ENCODE peak calls at places on chromosomes 5 and 9, in ten cellular contexts. M is prostate gland; F is left ventricle myocardium inferior; C is effector memory CD4-positive, alpha-beta T cell; E is heart right ventricle; A is neural progenitor cell; R is astrocyte; Y is A549; N is thoracic aorta; J is psoas muscle. O is an unnamed sample.

GRCh38 chr9:70255521-70255920 is 3.3 kb upstream of the SMC5 start:
- DNase-seq in M (no peak), F (no peak), C (no peak), E (no peak), A (no peak), R (peak; percentile 44), Y (no peak), N (no peak), J (no peak), O (no peak)

GRCh38 chr5:180605554-180606214 is 14.4 kb upstream of the SCGB3A1 start:
- DNase-seq in M (peak; percentile 61), F (no peak), C (no peak), E (peak; percentile 8), A (peak; percentile 63), R (peak; percentile 16), Y (peak; percentile 61), N (no peak), J (no peak), O (peak; percentile 57)

GRCh38 chr9:94860678-94861588 is 134.4 kb downstream of the AOPEP start:
- DNase-seq in M (no peak), F (no peak), C (peak; percentile 42), E (no peak), A (no peak), R (peak; percentile 100), Y (no peak), N (no peak), J (no peak), O (no peak)

GRCh38 chr9:108746864-108747263 is 108.9 kb downstream of the ACTL7B start:
- DNase-seq in M (no peak), F (no peak), C (no peak), E (no peak), A (no peak), R (peak; percentile 8), Y (no peak), N (no peak), J (no peak), O (no peak)

GRCh38 chr5:67996596-67996995 is 219.0 kb upstream of the PIK3R1 start:
- DNase-seq in M (no peak), F (no peak), C (no peak), E (no peak), A (no peak), R (peak; percentile 66), Y (no peak), N (no peak), J (no peak), O (no peak)

GRCh38 chr9:68897557-68898145 is 116.3 kb downstream of the PRKACG start:
- DNase-seq in M (no peak), F (no peak), C (no peak), E (no peak), A (peak; percentile 62), R (no peak), Y (no peak), N (no peak), J (no peak), O (no peak)

GRCh38 chr5:73564018-73564417 is 1.4 kb downstream of the ANKRA2 start:
- DNase-seq in M (no peak), F (no peak), C (no peak), E (no peak), A (no peak), R (no peak), Y (no peak), N (no peak), J (no peak), O (no peak)

GRCh38 chr5:57725628-57726504 is 243.3 kb upstream of the ACTBL2 start:
- DNase-seq in M (no peak), F (no peak), C (no peak), E (no peak), A (no peak), R (no peak), Y (no peak), N (no peak), J (no peak), O (no peak)

GRCh38 chr9:7937018-7937417 is 137.4 kb upstream of the DMAC1 start:
- DNase-seq in M (no peak), F (no peak), C (no peak), E (no peak), A (no peak), R (no peak), Y (no peak), N (no peak), J (no peak), O (no peak)

GRCh38 chr5:1368236-1368635 is 23.3 kb upstream of the CLPTM1L start:
- DNase-seq in M (no peak), F (no peak), C (no peak), E (no peak), A (no peak), R (no peak), Y (no peak), N (no peak), J (no peak), O (no peak)

GRCh38 chr5:66945389-66946349 is 250.9 kb downstream of the CD180 start:
- DNase-seq in M (no peak), F (no peak), C (no peak), E (no peak), A (no peak), R (no peak), Y (no peak), N (no peak), J (no peak), O (no peak)

GRCh38 chr5:133252133-133252480 is 200.3 kb downstream of the HSPA4 start:
- DNase-seq in M (no peak), F (no peak), C (no peak), E (no peak), A (peak; percentile 25), R (no peak), Y (no peak), N (no peak), J (no peak), O (no peak)

GRCh38 chr9:107337676-107338590 is 54.9 kb downstream of the RAD23B start:
- DNase-seq in M (peak; percentile 38), F (no peak), C (no peak), E (no peak), A (no peak), R (no peak), Y (no peak), N (no peak), J (no peak), O (no peak)

GRCh38 chr9:88775037-88775471 is 216.2 kb upstream of the S1PR3 start:
- DNase-seq in M (peak; percentile 55), F (no peak), C (no peak), E (no peak), A (no peak), R (peak; percentile 98), Y (no peak), N (no peak), J (no peak), O (no peak)

GRCh38 chr5:68279960-68280359 is 64.4 kb downstream of the PIK3R1 start:
- DNase-seq in M (no peak), F (no peak), C (peak; percentile 14), E (no peak), A (no peak), R (no peak), Y (no peak), N (no peak), J (no peak), O (no peak)

GRCh38 chr9:109307380-109308240 is 13.2 kb downstream of the EPB41L4B start:
- DNase-seq in M (no peak), F (no peak), C (no peak), E (no peak), A (no peak), R (no peak), Y (peak; percentile 49), N (no peak), J (no peak), O (no peak)

GRCh38 chr9:136443087-136443486 is 3.4 kb upstream of the INPP5E start:
- DNase-seq in M (no peak), F (no peak), C (no peak), E (no peak), A (no peak), R (no peak), Y (no peak), N (no peak), J (no peak), O (no peak)
- H3K4me1 ChIP-seq in M (peaks cover 2% of the 10 kb centered on the region), F (peaks cover 26% of the 10 kb centered on the region), C (peaks cover 7% of the 10 kb centered on the region), E (peaks cover 23% of the 10 kb centered on the region), A (peaks cover 2% of the 10 kb centered on the region), R (peaks cover 28% of the 10 kb centered on the region), Y (peaks cover 6% of the 10 kb centered on the region), N (peaks cover 13% of the 10 kb centered on the region), J (peaks cover 9% of the 10 kb centered on the region), O (peaks cover 1% of the 10 kb centered on the region)

DNA sequence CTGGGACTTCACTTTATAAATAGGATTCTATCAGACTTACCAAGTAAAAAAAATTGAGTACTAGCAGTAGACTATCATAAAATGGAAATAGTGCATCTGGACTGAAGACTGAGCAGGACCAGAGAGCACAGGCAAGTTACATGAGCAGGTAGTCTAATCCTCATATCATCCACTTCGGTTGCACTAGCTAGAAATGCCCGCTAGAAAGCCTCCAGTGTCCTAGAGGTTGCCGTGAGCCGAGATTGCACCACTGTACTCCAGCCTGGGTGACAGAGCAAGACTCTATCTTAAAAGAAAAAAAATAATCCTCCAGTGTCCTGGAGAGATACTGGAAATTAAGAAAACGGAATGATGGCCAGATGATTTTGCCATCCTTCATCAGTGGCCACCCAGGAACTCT is 20.0 kb downstream of the C5orf47 start:
- DNase-seq in M (no peak), F (no peak), C (no peak), E (no peak), A (no peak), R (no peak), Y (no peak), N (no peak), J (no peak), O (no peak)
- H3K9me3 ChIP-seq in M (no peaks in the 10 kb centered on the region), F (no peaks in the 10 kb centered on the region), C (no peaks in the 10 kb centered on the region), E (no peaks in the 10 kb centered on the region), A (no peaks in the 10 kb centered on the region), R (no peaks in the 10 kb centered on the region), Y (no peaks in the 10 kb centered on the region), N (no peaks in the 10 kb centered on the region), J (no peaks in the 10 kb centered on the region), O (no peaks in the 10 kb centered on the region)

DNA sequence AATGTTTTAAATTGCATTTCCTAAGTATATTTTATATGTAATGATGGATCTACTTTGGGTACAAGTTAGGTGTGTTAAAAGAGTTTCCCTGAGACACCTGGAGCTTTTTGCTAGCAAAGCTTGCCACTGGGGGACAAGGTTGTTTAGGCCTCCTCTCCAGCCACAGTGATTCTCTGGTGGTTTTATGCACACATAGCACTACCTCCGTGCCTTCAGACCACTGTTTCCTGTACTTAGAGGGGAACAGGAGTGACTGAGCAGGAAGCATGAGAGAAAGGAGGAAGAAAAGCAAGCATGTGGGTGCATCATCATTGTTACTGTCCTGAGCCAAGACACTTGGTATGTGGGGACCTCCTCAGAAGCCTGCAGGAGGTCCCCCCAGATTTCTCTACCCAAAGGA is 272.1 kb downstream of the RASEF start:
- DNase-seq in M (no peak), F (no peak), C (no peak), E (no peak), A (no peak), R (no peak), Y (no peak), N (no peak), J (no peak), O (no peak)
- H3K4me3 ChIP-seq in M (no peak overlapping the region), F (no peak overlapping the region), C (no peak overlapping the region), E (no peak overlapping the region), A (no peak overlapping the region), R (no peak overlapping the region), Y (no peak overlapping the region), N (no peak overlapping the region), J (no peak overlapping the region), O (no peak overlapping the region)

DNA sequence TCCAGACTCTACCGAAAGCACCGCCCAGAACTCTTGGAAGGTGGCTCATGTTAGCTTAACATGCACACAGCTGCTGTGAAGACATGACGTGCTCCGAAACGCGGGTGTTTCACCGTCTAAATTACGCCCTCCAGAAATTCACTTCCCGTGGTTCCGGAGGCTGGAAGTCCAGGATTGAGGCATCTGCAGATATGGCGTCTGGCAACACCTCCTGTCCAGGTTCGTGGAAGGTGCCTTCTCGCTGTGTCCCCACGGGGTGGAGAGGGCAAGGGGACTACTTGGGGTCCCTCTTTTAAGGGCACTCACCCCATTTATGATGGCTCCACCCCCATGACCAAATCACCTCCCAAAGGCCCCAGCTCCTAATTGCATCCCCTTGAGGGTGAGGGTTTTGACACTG is 348.0 kb upstream of the IRX2 start:
- DNase-seq in M (no peak), F (no peak), C (no peak), E (no peak), A (no peak), R (no peak), Y (no peak), N (no peak), J (no peak), O (no peak)
- H3K4me1 ChIP-seq in M (no peaks in the 10 kb centered on the region), F (no peaks in the 10 kb centered on the region), C (no peaks in the 10 kb centered on the region), E (no peaks in the 10 kb centered on the region), A (peaks cover 37% of the 10 kb centered on the region), R (no peaks in the 10 kb centered on the region), Y (no peaks in the 10 kb centered on the region), N (no peaks in the 10 kb centered on the region), J (no peaks in the 10 kb centered on the region), O (peaks cover 13% of the 10 kb centered on the region)